ENCODE peak calls at places on chromosomes 7 and 10, in five cellular contexts. P, G, K, R and C are unnamed samples.

GRCh38 chr10:132627736-132628512 is 90.3 kb downstream of the INPP5A start:
- DNase-seq in P (peak), G (no peak), K (peak), R (no peak), C (no peak)

GRCh38 chr7:154795437-154795836 is 207.5 kb downstream of the PAXIP1 start:
- DNase-seq in P (no peak), G (no peak), K (no peak), R (no peak), C (no peak)

GRCh38 chr10:42827201-42827600 is 44.6 kb downstream of the BMS1 start:
- DNase-seq in P (no peak), G (peak), K (no peak), R (peak), C (no peak)

GRCh38 chr10:112404612-112405011 is 30.7 kb downstream of the ACSL5 start:
- DNase-seq in P (no peak), G (no peak), K (no peak), R (no peak), C (peak)

GRCh38 chr10:16902606-16903005 is 85.4 kb upstream of the RSU1 start:
- DNase-seq in P (no peak), G (no peak), K (no peak), R (no peak), C (no peak)

GRCh38 chr7:139125637-139126036 is 16.1 kb upstream of the ZC3HAV1 start:
- DNase-seq in P (no peak), G (no peak), K (no peak), R (no peak), C (no peak)

GRCh38 chr10:84097787-84098353 is 41.4 kb upstream of the GHITM start:
- DNase-seq in P (no peak), G (peak), K (no peak), R (no peak), C (no peak)

GRCh38 chr10:104258209-104258608 is 3.5 kb downstream of the GSTO1 start:
- DNase-seq in P (no peak), G (no peak), K (no peak), R (no peak), C (no peak)

GRCh38 chr7:27110163-27110976 is 7.9 kb upstream of the HOXA2 start:
- DNase-seq in P (no peak), G (peak), K (peak), R (peak), C (no peak)

GRCh38 chr7:121322460-121322859 is 6.3 kb upstream of the WNT16 start:
- DNase-seq in P (no peak), G (no peak), K (no peak), R (no peak), C (no peak)

GRCh38 chr10:374354-374753 is 239.1 kb downstream of the ZMYND11 start:
- DNase-seq in P (no peak), G (no peak), K (peak), R (no peak), C (no peak)

GRCh38 chr10:43350139-43350538 is 21.3 kb upstream of the FXYD4 start:
- DNase-seq in P (no peak), G (no peak), K (no peak), R (no peak), C (no peak)

DNA sequence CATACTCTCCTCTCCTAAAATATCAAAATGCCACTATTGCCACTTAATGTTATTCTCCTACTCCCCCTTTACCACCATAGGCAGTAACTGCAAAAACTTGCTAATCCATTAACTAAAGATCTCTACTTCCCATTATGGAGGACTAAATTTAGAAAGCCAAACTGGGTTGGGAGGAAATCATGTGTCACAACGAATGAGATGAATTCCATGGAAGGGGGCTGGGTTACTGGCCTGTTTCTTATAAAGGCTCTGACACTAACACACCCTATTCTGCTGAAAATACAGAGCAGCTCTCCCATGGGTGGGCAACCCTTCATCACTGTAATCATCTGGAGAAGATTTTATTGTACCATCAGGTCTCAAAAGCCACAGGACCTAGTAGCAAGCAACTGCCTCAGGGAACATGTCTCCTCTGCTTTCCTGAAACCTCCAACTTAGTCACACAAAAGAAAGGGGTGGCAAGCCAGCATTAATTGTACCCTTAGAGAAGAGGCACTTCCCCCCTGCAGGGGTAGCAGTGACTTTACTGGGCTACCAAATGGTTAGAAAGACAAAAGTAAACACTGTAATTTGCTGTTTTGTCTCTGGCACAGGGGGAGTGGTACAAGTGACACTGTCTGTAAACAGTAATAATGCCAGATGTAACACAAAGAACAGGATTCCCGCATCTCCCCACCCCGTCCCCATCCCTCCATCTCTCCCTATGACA is 81.7 kb downstream of the ARMH3 start:
- DNase-seq in P (peak), G (no peak), K (no peak), R (no peak), C (no peak)
- H3K27ac ChIP-seq in P (peak), G (no peak), K (no peak), R (no peak), C (no peak)

DNA sequence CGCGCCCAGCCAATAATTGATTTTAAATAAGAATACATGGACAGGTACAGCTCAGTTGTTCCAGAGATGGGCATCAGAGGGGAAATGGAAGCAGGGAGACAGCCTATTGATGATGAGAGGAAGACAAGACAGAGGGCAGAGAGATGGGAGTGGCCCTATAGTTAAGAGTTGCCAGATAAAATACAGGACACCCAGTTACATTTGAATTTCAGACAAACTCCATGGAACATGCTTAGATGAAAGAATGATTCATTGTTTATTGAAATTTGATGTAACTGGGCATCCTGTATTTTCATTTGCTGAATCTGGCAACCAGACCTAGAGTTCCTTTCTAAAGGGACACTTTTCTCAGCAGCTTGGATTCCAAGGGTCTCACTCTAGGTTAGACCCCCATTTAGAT is 341.1 kb downstream of the FRMD4A start:
- DNase-seq in P (no peak), G (no peak), K (no peak), R (no peak), C (no peak)
- H3K27ac ChIP-seq in P (peak), G (no peak), K (peak), R (no peak), C (no peak)

DNA sequence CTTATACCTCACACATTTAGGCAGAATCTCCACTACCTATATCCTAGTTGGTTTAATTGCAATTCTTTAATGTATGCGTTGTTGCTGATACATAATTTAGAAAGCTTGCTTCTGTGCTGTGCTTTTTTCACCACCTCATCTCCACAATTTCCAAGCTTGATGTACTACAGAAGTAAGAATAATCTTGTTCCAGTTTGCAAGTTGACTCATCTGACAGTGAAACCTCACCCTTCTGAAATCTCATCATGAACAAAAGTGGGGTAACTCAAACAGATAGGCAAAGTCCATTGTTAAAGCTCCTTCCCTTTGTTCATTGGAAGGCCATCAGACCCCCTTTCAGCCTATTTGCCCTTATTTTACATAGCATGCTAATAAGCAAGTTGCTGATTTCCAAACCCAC is 13.6 kb downstream of the EIF4EBP2 start:
- DNase-seq in P (no peak), G (no peak), K (no peak), R (no peak), C (no peak)
- H3K27ac ChIP-seq in P (peak), G (peak), K (no peak), R (no peak), C (peak)

GRCh38 chr7:115932874-115933273 is 97.7 kb downstream of the TFEC start:
- DNase-seq in P (no peak), G (no peak), K (no peak), R (no peak), C (no peak)

GRCh38 chr7:115937960-115938359 is 92.6 kb downstream of the TFEC start:
- DNase-seq in P (peak), G (no peak), K (no peak), R (no peak), C (no peak)

DNA sequence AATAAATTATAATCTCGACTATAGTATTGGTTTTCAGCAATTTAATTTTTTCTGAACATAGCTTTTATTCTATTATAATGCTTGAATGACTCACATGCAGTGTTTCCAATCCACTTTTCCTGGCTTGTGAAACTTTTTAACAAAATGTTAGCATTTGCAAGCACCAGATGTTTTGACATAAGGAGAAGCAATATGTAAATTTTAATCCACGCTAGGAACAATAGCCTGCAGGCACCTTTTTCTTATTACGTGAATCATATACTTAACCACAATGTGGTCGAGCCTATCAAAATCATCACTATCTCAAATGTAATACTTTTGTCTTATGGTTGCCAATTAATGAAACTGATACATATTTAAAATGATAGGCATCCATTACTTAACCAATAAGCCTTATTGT is 97.1 kb downstream of the TFEC start:
- DNase-seq in P (no peak), G (no peak), K (no peak), R (no peak), C (no peak)
- H3K27ac ChIP-seq in P (no peak), G (no peak), K (no peak), R (no peak), C (no peak)